ENCODE peak calls at places on chromosomes 11 and 22, in nine cellular contexts. K is IMR-90; O is fibroblast of gingiva; I is stimulated activated CD4-positive, alpha-beta T cell treated with anti-CD3 and anti-CD28 coated beads, Interleukin-1b, Interleukin-23, amount 100 ng/mL, for 1 hour; X is progenitor cell of endocrine pancreas; D is NCI-H1417; V is stimulated activated naive CD8-positive, alpha-beta T cell treated with anti-CD3 and anti-CD28 coated beads, Interleukin-15, Interleukin-2, amounts not matched to agents 100 U/mL and 50 U/mL, for 24 hours; Q is AG20443; L is HT1080. B is an unnamed sample.

GRCh38 chr11:134469627-134470026 is 57.6 kb upstream of the B3GAT1 start:
- DNase-seq in K (no peak), L (no peak), Q (no peak), O (no peak), D (no peak), I (no peak), V (no peak), X (no peak), B (peak)

GRCh38 chr22:29257751-29258181 is 10.0 kb downstream of the RHBDD3 start:
- DNase-seq in L (no peak), Q (no peak), V (no peak), D (no peak), I (no peak), K (no peak), X (no peak), O (no peak), B (no peak)

GRCh38 chr22:49751968-49752597 is 75.6 kb downstream of the BRD1 start:
- DNase-seq in D (no peak), Q (no peak), V (no peak), I (no peak), X (no peak), L (no peak), K (no peak), O (no peak), B (no peak)

GRCh38 chr11:60251485-60252207 is 8.7 kb upstream of the MS4A4E start:
- DNase-seq in V (no peak), X (peak), L (peak), Q (peak), I (no peak), K (no peak), O (peak), D (peak), B (peak)

GRCh38 chr11:27596388-27596787 is 89.8 kb upstream of the LIN7C start:
- DNase-seq in D (no peak), I (no peak), K (no peak), O (no peak), Q (no peak), V (no peak), L (no peak), X (no peak), B (no peak)

GRCh38 chr22:30396871-30397655 is at the start of gene SEC14L2:
- DNase-seq in Q (peak), D (peak), K (peak), V (peak), I (peak), L (peak), O (peak), X (peak), B (peak)

GRCh38 chr11:21321530-21321929 is 652.1 kb downstream of the NELL1 start:
- DNase-seq in K (no peak), X (no peak), Q (no peak), L (no peak), I (no peak), V (no peak), D (no peak), O (no peak), B (no peak)

GRCh38 chr22:44889233-44889878 is 120.4 kb downstream of the PHF21B start:
- DNase-seq in O (no peak), X (no peak), V (no peak), K (no peak), L (no peak), D (no peak), I (no peak), Q (no peak), B (no peak)

GRCh38 chr11:4044971-4045646 is 49.5 kb upstream of the RRM1 start:
- DNase-seq in V (no peak), X (no peak), Q (no peak), L (peak), D (no peak), I (no peak), K (no peak), O (no peak), B (no peak)

GRCh38 chr11:2248242-2248641 is 22.1 kb downstream of the ASCL2 start:
- DNase-seq in Q (no peak), O (no peak), V (no peak), I (no peak), L (no peak), K (no peak), X (no peak), D (no peak), B (no peak)